ENCODE peak calls at places on chromosomes 16 and 17, in seven cellular contexts. V is naive B cell; T is thoracic aorta; B is effector memory CD4-positive, alpha-beta T cell; L is stimulated activated naive CD8-positive, alpha-beta T cell treated with anti-CD3 and anti-CD28 coated beads, Interleukin-15, amount 100 ng/mL, for 72 hours; J is lung; W is HEK293T. X is an unnamed sample.

GRCh38 chr16:77993111-77993571 is 29.2 kb upstream of the CLEC3A start:
- DNase-seq in V (no peak), T (no peak), B (no peak), L (no peak), J (no peak), W (no peak), X (peak; percentile 9)

GRCh38 chr17:40471856-40472732 is 28.8 kb downstream of the IGFBP4 start:
- DNase-seq in V (no peak), T (no peak), B (no peak), L (no peak), J (no peak), W (no peak), X (peak; percentile 67)

GRCh38 chr17:21460358-21460757 is 84.2 kb downstream of the KCNJ12 start:
- DNase-seq in V (no peak), T (no peak), B (no peak), L (no peak), J (no peak), W (no peak), X (peak; percentile 37)

GRCh38 chr16:50522324-50522723 is 25.9 kb upstream of the NKD1 start:
- DNase-seq in V (no peak), T (no peak), B (no peak), L (no peak), J (no peak), W (no peak), X (no peak)

GRCh38 chr16:1916654-1916990 is 1.6 kb downstream of the HS3ST6 start:
- DNase-seq in V (no peak), T (no peak), B (no peak), L (no peak), J (no peak), W (no peak), X (no peak)

GRCh38 chr16:8590161-8590688 is at the start of gene TMEM114:
- DNase-seq in V (no peak), T (no peak), B (no peak), L (no peak), J (no peak), W (peak; percentile 15), X (no peak)

GRCh38 chr16:17149904-17150483 is 320.8 kb downstream of the XYLT1 start:
- DNase-seq in V (no peak), T (no peak), B (no peak), L (no peak), J (no peak), W (no peak), X (no peak)

GRCh38 chr16:17224859-17225258 is 245.9 kb downstream of the XYLT1 start:
- DNase-seq in V (peak; percentile 8), T (peak; percentile 9), B (no peak), L (peak; percentile 69), J (peak; percentile 42), W (no peak), X (peak; percentile 45)

GRCh38 chr17:57331423-57331822 is 75.1 kb downstream of the MSI2 start:
- DNase-seq in V (no peak), T (no peak), B (no peak), L (no peak), J (no peak), W (no peak), X (no peak)

X was measured in MCF 10A.